ENCODE peak calls at places on chromosomes 6 and 20, in nine cellular contexts. J is cardiac muscle cell, X is breast epithelium, M is GM23338, I is brain microvascular endothelial cell, K is SK-N-SH, F is right lobe of liver, V is tibial artery, A is OCI-LY7. C is an unnamed sample. For H3K36me3, the result is how much of the 10 kb centered on the place peaks cover.

GRCh38 chr6:84346372-84346771 is 118.9 kb upstream of the CEP162 start:
- DNase-seq in X (no peak), V (no peak), M (peak), A (no peak), K (peak), J (no peak), F (no peak), I (no peak), C (no peak)

GRCh38 chr6:6199678-6200077 is 120.8 kb downstream of the F13A1 start:
- DNase-seq in X (no peak), M (no peak), F (no peak), V (no peak), J (no peak), K (no peak), A (no peak), I (no peak), C (no peak)

GRCh38 chr6:169724554-169725269 is 412 bp upstream of the PHF10 start:
- DNase-seq in F (peak), V (no peak), A (peak), I (no peak), J (no peak), K (peak), M (peak), X (peak), C (peak)

GRCh38 chr20:46568570-46569129 is 18.2 kb upstream of the OCSTAMP start:
- DNase-seq in K (peak), M (no peak), I (peak), J (peak), X (peak), V (peak), A (no peak), F (no peak), C (peak)

GRCh38 chr6:87697581-87698552 is 4.2 kb downstream of the AKIRIN2 start:
- DNase-seq in J (peak), K (peak), I (peak), V (no peak), M (no peak), A (peak), F (no peak), X (no peak), C (no peak)

GRCh38 chr6:32393660-32394420 is 13.1 kb downstream of the BTNL2 start:
- DNase-seq in A (no peak), X (no peak), I (peak), K (no peak), M (no peak), J (peak), V (peak), F (no peak), C (no peak)

GRCh38 chr6:95741001-95741400 is 163.7 kb downstream of the MANEA start:
- DNase-seq in M (no peak), J (no peak), F (no peak), K (no peak), V (no peak), I (no peak), A (no peak), X (no peak), C (no peak)

GRCh38 chr6:53800976-53801375 is 6.2 kb downstream of the LRRC1 start:
- DNase-seq in K (no peak), M (no peak), J (no peak), I (no peak), F (no peak), V (no peak), X (no peak), A (no peak), C (no peak)

GRCh38 chr6:161233986-161234620 is 39.8 kb downstream of the AGPAT4 start:
- DNase-seq in I (peak), F (no peak), J (peak), K (peak), A (no peak), M (no peak), X (no peak), V (peak), C (peak)

GRCh38 chr6:63783096-63783495 is 147.5 kb downstream of the PHF3 start:
- DNase-seq in F (no peak), A (no peak), M (no peak), X (no peak), J (no peak), I (no peak), V (no peak), K (no peak), C (no peak)

GRCh38 chr6:158338311-158339112 is 26.2 kb downstream of the TULP4 start:
- DNase-seq in J (no peak), K (no peak), X (no peak), M (peak), A (no peak), I (no peak), V (no peak), F (no peak), C (no peak)

GRCh38 chr6:6631526-6632276 is 43.2 kb downstream of the LY86 start:
- DNase-seq in K (no peak), I (no peak), F (no peak), V (no peak), J (peak), A (no peak), M (no peak), X (no peak), C (no peak)

GRCh38 chr6:75386050-75386770 is 101.6 kb upstream of the TMEM30A start:
- DNase-seq in V (no peak), X (no peak), I (peak), F (no peak), A (no peak), M (no peak), K (no peak), J (peak), C (no peak)

GRCh38 chr20:44282148-44282547 is 28.9 kb downstream of the FITM2 start:
- DNase-seq in K (no peak), M (no peak), V (no peak), F (no peak), I (no peak), J (no peak), X (no peak), A (no peak), C (no peak)

GRCh38 chr20:63533871-63534393 is 3.2 kb downstream of the PTK6 start:
- DNase-seq in K (peak), X (no peak), J (no peak), I (no peak), A (no peak), M (no peak), F (peak), V (no peak), C (peak)

GRCh38 chr6:119207973-119208725 is 129.7 kb upstream of the FAM184A start:
- DNase-seq in X (no peak), K (no peak), I (peak), A (no peak), J (peak), M (no peak), F (no peak), V (no peak), C (no peak)

GRCh38 chr6:112503210-112503609 is 156.1 kb downstream of the RFPL4B start:
- DNase-seq in V (no peak), M (peak), A (no peak), J (no peak), K (no peak), I (no peak), X (no peak), F (no peak), C (no peak)

GRCh38 chr6:113862112-113862511 is 5.0 kb downstream of the MARCKS start:
- DNase-seq in V (no peak), I (no peak), M (no peak), F (no peak), J (no peak), X (no peak), K (no peak), A (no peak), C (no peak)

GRCh38 chr20:50724851-50725721 is 6.3 kb upstream of the PARD6B start:
- DNase-seq in J (peak), A (no peak), X (peak), I (peak), K (peak), F (no peak), M (peak), V (peak), C (peak)

GRCh38 chr6:37473364-37474095 is 26.2 kb downstream of the CCDC167 start:
- DNase-seq in X (peak), F (peak), V (no peak), I (no peak), A (no peak), M (no peak), K (peak), J (peak), C (no peak)

GRCh38 chr20:14538433-14538832 is 201.0 kb upstream of the FLRT3 start:
- DNase-seq in X (no peak), I (no peak), A (no peak), K (no peak), V (no peak), F (no peak), J (no peak), M (no peak), C (no peak)

DNA sequence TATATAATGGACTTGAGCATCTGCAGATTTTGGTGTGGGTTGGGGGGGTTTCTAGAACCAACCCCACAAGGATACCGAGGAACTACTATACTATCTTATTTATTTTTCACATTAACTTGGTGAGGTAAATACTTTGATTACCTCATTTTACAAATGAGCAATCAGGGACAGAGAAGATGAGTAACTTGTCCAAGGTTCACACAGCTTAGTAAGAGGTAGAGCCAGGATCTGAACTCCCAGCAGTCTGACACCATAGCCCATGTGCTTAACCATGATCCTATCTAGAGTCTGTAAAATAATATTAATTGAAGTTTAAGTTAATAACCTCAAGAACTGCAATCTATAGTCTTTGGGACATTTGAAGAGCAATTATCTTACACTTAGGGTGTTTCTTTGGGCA is 28.6 kb downstream of the DHX35 start:
- DNase-seq in X (no peak), A (no peak), V (no peak), I (no peak), F (no peak), K (no peak), M (no peak), J (no peak), C (no peak)
- H3K36me3 ChIP-seq in X (under half), A (half or more), V (under half), I (under half), F (under half), K (half or more), M (under half), J (under half), C (under half)

GRCh38 chr6:167932468-167933276 is 64.8 kb upstream of the KIF25 start:
- DNase-seq in K (no peak), J (no peak), I (peak), A (no peak), V (no peak), M (no peak), X (peak), F (no peak), C (no peak)

GRCh38 chr6:167933290-167933689 is 64.2 kb upstream of the KIF25 start:
- DNase-seq in A (no peak), J (no peak), X (no peak), V (no peak), K (no peak), M (no peak), I (no peak), F (no peak), C (no peak)

GRCh38 chr6:167928111-167928510 is 69.4 kb upstream of the KIF25 start:
- DNase-seq in I (no peak), V (no peak), X (no peak), M (no peak), A (no peak), J (no peak), K (no peak), F (peak), C (no peak)

GRCh38 chr6:167927246-167927645 is 70.2 kb upstream of the KIF25 start:
- DNase-seq in I (no peak), X (no peak), M (no peak), J (no peak), K (no peak), V (no peak), A (no peak), F (no peak), C (no peak)

GRCh38 chr6:167930300-167930699 is 67.2 kb upstream of the KIF25 start:
- DNase-seq in I (peak), X (no peak), V (no peak), J (peak), K (no peak), A (no peak), M (no peak), F (no peak), C (no peak)
- TF ChIP-seq CTCF in I (no peak), X (no peak), V (no peak), J (no peak), K (no peak), A (no peak), M (no peak), F (no peak), C (no peak)

DNA sequence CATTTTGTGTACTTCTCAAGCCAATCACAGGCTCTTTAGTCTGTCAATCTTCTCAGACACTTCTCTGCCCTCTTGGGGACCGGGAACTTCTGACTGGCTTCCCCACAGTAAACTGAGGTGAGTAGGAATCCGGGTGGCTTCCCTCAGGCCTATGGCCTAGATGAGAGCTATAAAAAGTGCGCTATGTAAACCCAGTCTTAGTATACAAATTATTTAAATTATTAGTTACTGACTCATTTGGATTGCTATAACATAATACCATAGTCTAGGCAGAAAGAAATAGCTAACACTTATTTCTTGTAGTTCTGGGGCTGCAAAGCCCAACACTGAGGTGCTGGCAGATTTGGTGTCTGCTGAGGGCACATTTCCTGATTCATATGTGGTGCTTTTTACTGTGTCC is 109.2 kb upstream of the MCHR2 start:
- DNase-seq in M (no peak), V (no peak), F (no peak), K (no peak), A (no peak), X (no peak), J (no peak), I (no peak), C (no peak)
- H3K4me3 ChIP-seq in M (no peak), V (no peak), F (no peak), K (no peak), A (no peak), X (no peak), J (no peak), I (no peak), C (no peak)

DNA sequence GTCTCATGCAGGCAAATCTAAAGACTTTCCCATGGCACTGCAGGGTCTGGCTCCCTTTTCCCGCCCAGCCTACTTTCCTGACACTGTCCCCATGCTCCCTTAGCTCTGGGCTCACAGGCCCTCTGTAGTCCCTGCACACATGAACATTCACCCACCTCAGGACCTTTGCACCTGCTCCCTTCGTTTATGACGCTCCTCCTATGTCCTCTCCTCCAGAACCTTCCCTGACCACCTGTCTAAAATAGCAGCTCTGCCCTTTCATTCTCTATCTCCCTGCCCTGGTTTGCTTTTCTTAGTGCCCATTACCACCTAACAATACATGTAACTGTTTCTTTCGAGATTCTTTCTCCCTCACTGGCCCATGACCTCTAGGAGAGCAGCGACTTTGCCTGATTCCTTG is 22.3 kb downstream of the HM13 start:
- DNase-seq in A (no peak), M (no peak), F (no peak), K (no peak), X (no peak), J (no peak), V (no peak), I (no peak), C (no peak)
- H3K36me3 ChIP-seq in A (half or more), M (half or more), F (under half), K (half or more), X (under half), J (under half), V (half or more), I (half or more), C (under half)

DNA sequence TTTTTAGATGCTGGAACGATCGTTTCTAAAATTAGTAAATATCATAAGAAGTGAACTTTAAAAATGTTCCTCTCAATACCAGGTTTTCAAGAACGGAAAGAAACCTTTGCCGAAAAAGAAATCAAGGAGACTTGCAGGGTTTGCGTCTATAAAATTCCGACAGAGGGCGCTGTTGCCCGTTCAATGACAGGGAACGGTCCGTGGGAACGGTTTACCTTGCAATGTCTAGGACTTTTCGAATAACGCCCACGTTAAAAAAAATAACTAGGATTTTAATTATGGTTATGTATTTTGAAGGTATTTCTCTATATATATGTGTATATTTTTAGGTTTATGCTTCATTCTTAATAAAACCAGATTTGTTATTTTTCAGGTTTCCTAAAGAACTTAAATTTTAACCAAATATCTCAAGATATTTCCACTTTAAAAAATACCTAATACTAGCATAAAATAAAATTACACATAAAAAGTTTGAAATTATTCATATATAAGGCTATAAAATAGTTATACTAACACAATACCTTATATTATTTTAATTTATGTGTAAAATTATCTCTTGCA is 2.5 kb upstream of the TFAP2B start:
- DNase-seq in I (peak), J (peak), X (peak), A (peak), V (peak), M (peak), K (peak), F (peak), C (peak)
- TF ChIP-seq CTCF in I (peak), J (peak), X (peak), A (peak), V (peak), M (peak), K (peak), F (peak), C (peak)

GRCh38 chr20:33576432-33576883 is 85.7 kb upstream of the C20orf144 start:
- DNase-seq in J (peak), F (no peak), K (peak), X (no peak), V (no peak), A (peak), M (peak), I (no peak), C (no peak)
- H3K4me3 ChIP-seq in J (no peak), F (no peak), K (no peak), X (no peak), V (no peak), A (peak), M (no peak), I (no peak), C (no peak)

DNA sequence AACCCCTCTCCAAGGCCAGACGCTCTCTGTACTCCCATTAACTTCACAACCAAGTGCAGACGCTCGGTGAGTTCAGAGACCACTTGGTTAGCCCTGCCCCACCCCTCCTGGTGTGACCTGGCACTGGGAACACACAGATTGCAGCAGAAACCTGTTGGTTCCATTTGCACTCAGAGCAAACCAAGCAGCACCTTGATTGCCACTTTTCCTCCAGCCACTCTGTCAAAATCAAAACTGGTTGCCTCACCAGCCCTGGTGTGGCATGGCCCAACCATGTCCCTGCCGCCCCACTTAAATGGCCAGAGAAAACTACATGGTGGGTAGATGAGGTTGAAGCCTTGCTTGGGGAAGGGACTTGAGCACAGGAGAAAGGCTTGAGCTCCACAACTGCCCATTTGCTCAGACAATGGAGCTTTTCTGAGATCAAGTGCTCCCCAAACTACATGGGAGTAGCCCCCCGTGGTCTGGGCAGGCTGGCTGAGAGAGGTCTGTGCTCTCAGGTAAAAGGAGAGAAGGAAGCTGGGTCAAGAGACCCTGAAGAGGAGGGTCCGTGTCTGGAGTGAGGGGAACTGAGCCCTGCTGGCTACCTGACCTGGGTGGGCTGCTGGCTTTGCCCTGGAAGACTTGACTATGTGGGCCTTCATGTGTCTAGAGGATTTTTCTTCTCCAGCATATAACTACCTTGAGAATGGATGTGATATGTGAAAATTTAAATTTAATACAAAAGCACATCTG is 43.4 kb downstream of the PLCG1 start:
- DNase-seq in V (no peak), M (no peak), K (no peak), A (no peak), J (no peak), I (no peak), X (peak), F (no peak), C (no peak)
- H3K36me3 ChIP-seq in V (under half), M (under half), K (under half), A (under half), J (under half), I (under half), X (under half), F (under half), C (under half)

GRCh38 chr6:168314948-168315347 is 4.6 kb downstream of the DACT2 start:
- DNase-seq in K (no peak), F (no peak), V (no peak), J (peak), A (no peak), X (peak), M (no peak), I (no peak), C (no peak)
- TF ChIP-seq CTCF in K (no peak), F (no peak), V (no peak), J (peak), A (no peak), X (no peak), M (no peak), I (no peak), C (peak)

GRCh38 chr20:1965520-1966278 is 28.2 kb downstream of the PDYN start:
- DNase-seq in F (peak), V (peak), K (peak), M (peak), X (peak), I (peak), A (peak), J (peak), C (peak)
- H3K4me3 ChIP-seq in F (peak), V (no peak), K (no peak), M (peak), X (peak), I (peak), A (no peak), J (no peak), C (no peak)

DNA sequence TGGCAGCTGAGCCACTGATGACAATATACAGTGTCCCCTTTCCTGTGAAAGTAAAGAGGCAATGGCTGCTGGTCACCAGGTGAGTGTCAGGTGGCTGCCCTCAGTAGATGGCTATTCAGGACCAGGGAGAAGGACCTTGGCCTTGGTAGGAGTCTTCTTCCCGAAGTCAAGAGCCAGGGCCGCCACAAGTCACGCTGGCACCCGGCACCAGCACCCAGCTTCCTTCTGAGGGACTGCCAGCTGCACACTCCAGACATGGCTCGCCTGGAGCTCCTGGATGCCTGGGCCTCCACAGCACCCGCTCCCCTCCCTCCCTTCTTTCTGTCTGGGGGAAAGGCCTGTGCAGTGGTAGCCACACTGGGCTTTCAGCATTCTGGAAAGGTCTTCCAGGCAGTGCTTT is 126.9 kb downstream of the TMEM242 start:
- DNase-seq in F (no peak), V (no peak), J (no peak), M (no peak), X (no peak), A (no peak), I (no peak), K (no peak), C (no peak)
- H3K36me3 ChIP-seq in F (under half), V (half or more), J (under half), M (under half), X (under half), A (half or more), I (under half), K (under half), C (under half)

C was measured in kidney.